ENCODE peak calls at places on chromosome 6, in six cellular contexts. X, B, O, L, T and U are unnamed samples.

GRCh38 chr6:119479860-119480655 is 130.5 kb upstream of the MAN1A1 start:
- ATAC-seq in B (no peak), O (no peak), L (no peak), X (peak), T (no peak), U (no peak)

GRCh38 chr6:33123732-33124524 is 48.1 kb downstream of the HLA-DPB1 start:
- ATAC-seq in O (peak), L (no peak), T (no peak), B (no peak), X (no peak), U (no peak)

GRCh38 chr6:77030929-77031674 is 432.2 kb downstream of the HTR1B start:
- ATAC-seq in O (no peak), L (no peak), X (peak), T (no peak), B (no peak), U (no peak)

GRCh38 chr6:101830501-101831031 is 437.1 kb downstream of the GRIK2 start:
- ATAC-seq in L (no peak), O (no peak), X (no peak), B (no peak), T (no peak), U (no peak)

GRCh38 chr6:95448208-95448607 is 129.1 kb upstream of the MANEA start:
- ATAC-seq in L (no peak), X (no peak), B (no peak), O (no peak), T (no peak), U (no peak)

GRCh38 chr6:21305827-21306469 is 287.6 kb upstream of the SOX4 start:
- ATAC-seq in O (no peak), B (peak), X (no peak), T (no peak), L (no peak), U (no peak)

GRCh38 chr6:111291334-111291705 is 191.7 kb downstream of the REV3L start:
- ATAC-seq in T (no peak), O (peak), L (no peak), B (no peak), X (no peak), U (no peak)

GRCh38 chr6:87504440-87504839 is 31.7 kb downstream of the SLC35A1 start:
- ATAC-seq in O (no peak), X (peak), T (no peak), B (peak), L (no peak), U (peak)

GRCh38 chr6:86031713-86032112 is 389.0 kb upstream of the SYNCRIP start:
- ATAC-seq in X (no peak), L (no peak), B (no peak), O (no peak), T (peak), U (no peak)

GRCh38 chr6:158770948-158771347 is 48.2 kb downstream of the EZR start:
- ATAC-seq in O (no peak), L (peak), B (no peak), X (peak), T (peak), U (no peak)